ENCODE peak calls at places on chromosomes 4 and X, in seven cellular contexts. R is ovary; P is AG10803; S is GM13977; U is HFF-Myc; C is stimulated activated CD4-positive, alpha-beta T cell treated with anti-CD3 and anti-CD28 coated beads, Interleukin-4, amount 100 ng/mL, for 24 hours; N is psoas muscle. T is an unnamed sample.

GRCh38 chr4:138111462-138112000 is 130.6 kb downstream of the SLC7A11 start:
- DNase-seq in R (no peak), P (peak), S (no peak), U (no peak), C (no peak), N (no peak), T (peak)

GRCh38 chr4:134762053-134762452 is 560.5 kb upstream of the PABPC4L start:
- DNase-seq in R (no peak), P (no peak), S (no peak), U (no peak), C (no peak), N (no peak), T (no peak)

GRCh38 chrX:28639502-28639901 is 52.3 kb downstream of the IL1RAPL1 start:
- DNase-seq in R (no peak), P (no peak), S (no peak), U (no peak), C (no peak), N (no peak), T (no peak)

GRCh38 chrX:129593137-129593536 is 53.1 kb downstream of the OCRL start:
- DNase-seq in R (no peak), P (peak), S (no peak), U (no peak), C (no peak), N (no peak), T (no peak)

GRCh38 chrX:41085883-41086626 is 810 bp downstream of the USP9X start:
- DNase-seq in R (peak), P (peak), S (peak), U (no peak), C (peak), N (peak), T (peak)

GRCh38 chr4:53640576-53641459 is 49.5 kb upstream of the LNX1 start:
- DNase-seq in R (no peak), P (no peak), S (peak), U (no peak), C (no peak), N (no peak), T (no peak)

GRCh38 chr4:24477919-24478318 is 106.4 kb downstream of the DHX15 start:
- DNase-seq in R (peak), P (peak), S (no peak), U (peak), C (no peak), N (peak), T (peak)

GRCh38 chr4:115470763-115471162 is 357.3 kb upstream of the NDST4 start:
- DNase-seq in R (no peak), P (no peak), S (no peak), U (no peak), C (no peak), N (no peak), T (no peak)

GRCh38 chr4:157996061-157996460 is 176.8 kb downstream of the GASK1B start:
- DNase-seq in R (no peak), P (no peak), S (no peak), U (no peak), C (no peak), N (no peak), T (no peak)

GRCh38 chrX:47608130-47608810 is 11.4 kb downstream of the SYN1 start:
- DNase-seq in R (no peak), P (no peak), S (no peak), U (no peak), C (no peak), N (no peak), T (no peak)